ENCODE peak calls at places on chromosomes 1 and 21, in five cellular contexts. One of them, this sample, is unnamed.

GRCh38 chr1:63813829-63814277 is 40.0 kb downstream of the ROR1 start:
- DNase-seq in anterior cingulate cortex: no peak
- DNase-seq in aorta: peak; percentile 54
- DNase-seq in amniotic stem cell: no peak
- DNase-seq in iris pigment epithelial cell: peak; percentile 85
- DNase-seq in this sample: no peak

GRCh38 chr1:42529724-42530161 is 66.7 kb downstream of the CCDC30 start:
- DNase-seq in anterior cingulate cortex: no peak
- DNase-seq in aorta: no peak
- DNase-seq in amniotic stem cell: no peak
- DNase-seq in iris pigment epithelial cell: peak; percentile 62
- DNase-seq in this sample: no peak

GRCh38 chr1:247274857-247275256 is 19.0 kb downstream of the VN1R5 start:
- DNase-seq in anterior cingulate cortex: no peak
- DNase-seq in aorta: no peak
- DNase-seq in amniotic stem cell: no peak
- DNase-seq in iris pigment epithelial cell: no peak
- DNase-seq in this sample: no peak

GRCh38 chr1:29452463-29453230 is 216.3 kb downstream of the PTPRU start:
- DNase-seq in anterior cingulate cortex: no peak
- DNase-seq in aorta: peak; percentile 32
- DNase-seq in amniotic stem cell: no peak
- DNase-seq in iris pigment epithelial cell: no peak
- DNase-seq in this sample: no peak

GRCh38 chr1:239662950-239663349 is 276.6 kb downstream of the CHRM3 start:
- DNase-seq in anterior cingulate cortex: no peak
- DNase-seq in aorta: no peak
- DNase-seq in amniotic stem cell: no peak
- DNase-seq in iris pigment epithelial cell: no peak
- DNase-seq in this sample: no peak

GRCh38 chr1:27589841-27590426 is 14.0 kb downstream of the AHDC1 start:
- DNase-seq in anterior cingulate cortex: no peak
- DNase-seq in aorta: peak; percentile 81
- DNase-seq in amniotic stem cell: no peak
- DNase-seq in iris pigment epithelial cell: no peak
- DNase-seq in this sample: no peak

GRCh38 chr1:156060937-156061636 is at the start of gene RAB25:
- DNase-seq in anterior cingulate cortex: no peak
- DNase-seq in aorta: no peak
- DNase-seq in amniotic stem cell: no peak
- DNase-seq in iris pigment epithelial cell: no peak
- DNase-seq in this sample: no peak

GRCh38 chr21:35189077-35189863 is 140.2 kb upstream of the RUNX1 start:
- DNase-seq in anterior cingulate cortex: no peak
- DNase-seq in aorta: no peak
- DNase-seq in amniotic stem cell: peak; percentile 51
- DNase-seq in iris pigment epithelial cell: peak; percentile 94
- DNase-seq in this sample: no peak

GRCh38 chr1:206002833-206003532 is at the start of gene RAB7B:
- DNase-seq in anterior cingulate cortex: no peak
- DNase-seq in aorta: peak; percentile 87
- DNase-seq in amniotic stem cell: peak; percentile 46
- DNase-seq in iris pigment epithelial cell: peak; percentile 75
- DNase-seq in this sample: peak; percentile 64

GRCh38 chr21:45872471-45872870 is 109.1 kb upstream of the COL6A1 start:
- DNase-seq in anterior cingulate cortex: no peak
- DNase-seq in aorta: no peak
- DNase-seq in amniotic stem cell: no peak
- DNase-seq in iris pigment epithelial cell: no peak
- DNase-seq in this sample: no peak

GRCh38 chr1:203340112-203340804 is 10.7 kb downstream of the FMOD start:
- DNase-seq in anterior cingulate cortex: peak; percentile 58
- DNase-seq in aorta: peak; percentile 70
- DNase-seq in amniotic stem cell: peak; percentile 89
- DNase-seq in iris pigment epithelial cell: peak; percentile 80
- DNase-seq in this sample: peak; percentile 52

GRCh38 chr1:28437924-28438699 is 67.7 kb upstream of the RCC1 start:
- DNase-seq in anterior cingulate cortex: no peak
- DNase-seq in aorta: peak; percentile 92
- DNase-seq in amniotic stem cell: peak; percentile 94
- DNase-seq in iris pigment epithelial cell: peak; percentile 97
- DNase-seq in this sample: peak; percentile 62

GRCh38 chr1:228544021-228544850 is 57.1 kb downstream of the RNF187 start:
- DNase-seq in anterior cingulate cortex: no peak
- DNase-seq in aorta: no peak
- DNase-seq in amniotic stem cell: no peak
- DNase-seq in iris pigment epithelial cell: no peak
- DNase-seq in this sample: no peak

GRCh38 chr1:2121071-2121691 is 71.0 kb downstream of the PRKCZ start:
- DNase-seq in anterior cingulate cortex: no peak
- DNase-seq in aorta: peak; percentile 17
- DNase-seq in amniotic stem cell: no peak
- DNase-seq in iris pigment epithelial cell: no peak
- DNase-seq in this sample: no peak

GRCh38 chr21:45818904-45819285 is 162.7 kb upstream of the COL6A1 start:
- DNase-seq in anterior cingulate cortex: no peak
- DNase-seq in aorta: no peak
- DNase-seq in amniotic stem cell: no peak
- DNase-seq in iris pigment epithelial cell: peak; percentile 82
- DNase-seq in this sample: no peak

GRCh38 chr1:28370220-28371010 is 875 bp downstream of the PHACTR4 start:
- DNase-seq in anterior cingulate cortex: peak; percentile 26
- DNase-seq in aorta: no peak
- DNase-seq in amniotic stem cell: peak; percentile 43
- DNase-seq in iris pigment epithelial cell: peak; percentile 49
- DNase-seq in this sample: no peak

GRCh38 chr1:110554871-110555801 is 36.2 kb upstream of the KCNA10 start:
- DNase-seq in anterior cingulate cortex: peak; percentile 51
- DNase-seq in aorta: peak; percentile 68
- DNase-seq in amniotic stem cell: no peak
- DNase-seq in iris pigment epithelial cell: peak; percentile 22
- DNase-seq in this sample: peak; percentile 54

GRCh38 chr1:205360166-205360565 is 3.4 kb upstream of the KLHDC8A start:
- DNase-seq in anterior cingulate cortex: peak; percentile 42
- DNase-seq in aorta: no peak
- DNase-seq in amniotic stem cell: no peak
- DNase-seq in iris pigment epithelial cell: no peak
- DNase-seq in this sample: no peak

GRCh38 chr1:232905324-232906034 is 44.9 kb upstream of the NTPCR start:
- DNase-seq in anterior cingulate cortex: no peak
- DNase-seq in aorta: no peak
- DNase-seq in amniotic stem cell: no peak
- DNase-seq in iris pigment epithelial cell: peak; percentile 21
- DNase-seq in this sample: no peak

GRCh38 chr1:51506537-51506936 is 12.5 kb downstream of the EPS15 start:
- DNase-seq in anterior cingulate cortex: no peak
- DNase-seq in aorta: no peak
- DNase-seq in amniotic stem cell: no peak
- DNase-seq in iris pigment epithelial cell: peak; percentile 83
- DNase-seq in this sample: no peak

GRCh38 chr1:4762146-4762545 is 107.7 kb downstream of the AJAP1 start:
- DNase-seq in anterior cingulate cortex: no peak
- DNase-seq in aorta: no peak
- DNase-seq in amniotic stem cell: no peak
- DNase-seq in iris pigment epithelial cell: no peak
- DNase-seq in this sample: no peak

GRCh38 chr1:84598846-84599741 is 24.9 kb upstream of the CTBS start:
- DNase-seq in anterior cingulate cortex: no peak
- DNase-seq in aorta: no peak
- DNase-seq in amniotic stem cell: peak; percentile 48
- DNase-seq in iris pigment epithelial cell: peak; percentile 82
- DNase-seq in this sample: no peak